ENCODE peak calls at places on chromosomes 1 and 21, in eight cellular contexts. E, D, V, P, C, Y, L and Q are unnamed samples.

GRCh38 chr1:11070876-11071275 is 11.1 kb upstream of the SRM start:
- DNase-seq in C (no peak), V (no peak), E (no peak), P (no peak), D (no peak), Y (no peak), L (no peak), Q (no peak)

GRCh38 chr1:179820216-179820970 is 57.2 kb downstream of the TOR1AIP2 start:
- DNase-seq in D (no peak), E (no peak), V (no peak), L (no peak), Y (no peak), C (no peak), P (no peak), Q (no peak)

GRCh38 chr21:43712268-43712942 is 6.5 kb upstream of the PDXK start:
- DNase-seq in L (no peak), E (peak; percentile 80), D (no peak), P (no peak), C (peak; percentile 59), V (no peak), Y (peak; percentile 79), Q (no peak)

GRCh38 chr1:189787201-189787600 is 690.5 kb downstream of the BRINP3 start:
- DNase-seq in Y (no peak), C (peak; percentile 58), P (no peak), V (no peak), D (no peak), E (no peak), L (no peak), Q (no peak)

GRCh38 chr1:2044510-2045319 is 5.5 kb upstream of the PRKCZ start:
- DNase-seq in L (no peak), P (peak; percentile 59), Y (peak; percentile 56), D (peak; percentile 79), V (peak; percentile 86), E (peak; percentile 19), C (peak; percentile 17), Q (peak; percentile 87)

GRCh38 chr1:200028586-200029034 is 1.1 kb downstream of the NR5A2 start:
- DNase-seq in C (no peak), E (no peak), D (no peak), V (no peak), L (no peak), P (peak; percentile 37), Y (peak; percentile 45), Q (no peak)

GRCh38 chr1:228737613-228738012 is 2.3 kb downstream of the RHOU start:
- DNase-seq in P (no peak), D (no peak), E (no peak), L (no peak), C (no peak), Y (no peak), V (no peak), Q (no peak)

GRCh38 chr1:115596080-115596795 is 45.5 kb upstream of the VANGL1 start:
- DNase-seq in E (peak; percentile 41), L (no peak), P (no peak), D (no peak), C (peak; percentile 40), Y (no peak), V (no peak), Q (no peak)

GRCh38 chr1:240968864-240969263 is 356.9 kb upstream of the GREM2 start:
- DNase-seq in C (no peak), L (no peak), V (no peak), D (no peak), E (no peak), Y (no peak), P (no peak), Q (no peak)

GRCh38 chr1:240965581-240966091 is 353.7 kb upstream of the GREM2 start:
- DNase-seq in L (peak; percentile 32), E (peak; percentile 1), D (no peak), C (no peak), V (no peak), P (no peak), Y (no peak), Q (no peak)

GRCh38 chr1:240962086-240962485 is 350.1 kb upstream of the GREM2 start:
- DNase-seq in D (no peak), Y (no peak), V (no peak), C (no peak), E (no peak), P (no peak), L (no peak), Q (no peak)

GRCh38 chr1:240970253-240970652 is 358.3 kb upstream of the GREM2 start:
- DNase-seq in V (no peak), D (no peak), L (no peak), P (no peak), E (no peak), C (no peak), Y (no peak), Q (no peak)

DNA sequence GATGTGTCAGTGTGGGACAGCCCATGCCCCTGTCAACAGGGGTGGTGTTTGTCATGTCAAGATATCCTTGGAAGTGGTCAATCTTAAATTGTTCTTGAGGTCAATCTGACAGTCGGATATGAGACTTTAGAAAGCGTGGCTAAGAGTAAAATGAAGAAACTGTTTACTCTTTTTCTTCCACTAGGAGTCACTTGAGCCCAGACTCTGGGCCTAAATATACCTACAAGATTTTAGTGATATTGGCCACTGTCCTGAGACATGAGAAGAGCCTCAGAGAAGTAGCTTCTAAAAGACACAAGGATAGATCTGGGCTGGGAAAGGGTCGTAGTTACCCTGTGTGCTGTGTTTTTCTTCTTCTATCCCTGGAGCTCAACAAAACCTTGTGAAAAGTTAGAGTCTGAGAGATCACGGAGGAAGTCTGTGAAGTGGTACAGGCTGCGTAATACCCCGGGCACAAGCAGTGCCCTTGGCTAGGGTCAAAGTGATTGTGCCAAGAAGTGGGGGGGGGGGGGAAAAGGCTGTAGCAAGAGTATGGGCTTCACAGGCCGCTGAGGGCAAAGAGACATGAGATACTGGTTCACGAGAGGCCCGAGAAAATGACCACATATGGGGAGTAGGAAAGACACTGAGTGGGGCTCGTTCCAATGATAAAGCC is 355.2 kb upstream of the GREM2 start:
- DNase-seq in P (no peak), Y (peak; percentile 60), D (no peak), V (no peak), C (peak; percentile 27), E (peak; percentile 45), L (no peak), Q (no peak)
- TF ChIP-seq CTCF in P (peak; percentile 34), Y (peak; percentile 76), D (no peak), V (peak; percentile 57), C (peak; percentile 21), E (peak; percentile 76), L (peak; percentile 22), Q (no peak)

DNA sequence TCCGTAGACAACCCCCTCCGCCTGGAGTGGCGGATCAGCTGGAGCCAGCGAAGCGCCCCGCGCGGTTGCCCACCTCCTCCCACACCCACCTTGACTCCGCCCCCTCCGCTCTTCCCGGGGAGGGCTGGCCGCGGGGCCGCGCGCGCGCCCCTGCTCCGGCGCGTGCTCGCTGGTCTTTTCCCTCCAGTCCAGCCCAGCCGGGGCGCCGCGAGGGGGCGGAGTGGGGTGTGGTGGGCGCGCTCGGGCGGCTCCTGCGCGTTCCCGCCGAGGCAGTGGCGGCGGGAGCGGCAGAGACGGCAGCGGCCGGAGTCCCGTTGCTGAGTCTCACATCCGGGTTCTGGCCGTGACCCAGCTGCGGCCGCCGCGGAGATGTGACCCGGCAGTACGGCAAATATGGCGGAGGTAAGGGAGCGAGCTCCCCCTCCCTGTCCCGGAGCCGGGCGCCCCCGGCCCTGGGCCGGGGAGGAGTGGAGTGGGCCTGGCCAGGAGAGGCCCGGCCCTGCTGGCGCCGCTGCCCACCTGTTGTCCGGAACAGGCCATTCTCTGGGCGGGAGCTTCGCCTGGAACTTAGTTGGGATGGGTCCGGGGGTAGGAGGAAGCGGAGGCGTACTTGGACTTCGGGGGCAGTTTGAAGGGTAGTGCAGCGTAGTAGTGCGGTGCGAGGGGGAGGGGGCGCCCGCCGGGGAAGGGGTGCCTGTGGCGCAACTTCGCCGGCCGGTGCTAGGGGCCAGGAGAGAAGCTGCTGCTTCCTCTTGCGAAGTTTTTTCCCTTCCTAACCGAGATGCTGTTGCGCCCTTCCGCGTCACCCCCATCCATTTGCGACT is 5.4 kb downstream of the MIER1 start:
- DNase-seq in L (peak; percentile 63), P (peak; percentile 96), Y (peak; percentile 94), E (peak; percentile 90), V (peak; percentile 96), C (peak; percentile 95), D (peak; percentile 96), Q (peak; percentile 98)
- TF ChIP-seq CTCF in L (peak; percentile 23), P (peak; percentile 36), Y (no peak), E (peak; percentile 75), V (peak; percentile 37), C (no peak), D (peak; percentile 45), Q (no peak)

GRCh38 chr1:168733241-168733640 is 4.2 kb upstream of the DPT start:
- DNase-seq in V (no peak), E (no peak), P (no peak), D (no peak), Y (no peak), L (no peak), C (no peak), Q (no peak)

GRCh38 chr1:168734271-168734670 is 5.3 kb upstream of the DPT start:
- DNase-seq in D (no peak), V (no peak), C (no peak), E (no peak), P (no peak), Y (peak; percentile 19), L (no peak), Q (no peak)

GRCh38 chr1:168735987-168736386 is 7.0 kb upstream of the DPT start:
- DNase-seq in D (no peak), C (no peak), P (no peak), Y (no peak), L (no peak), E (no peak), V (no peak), Q (no peak)

GRCh38 chr1:168736450-168736980 is 7.5 kb upstream of the DPT start:
- DNase-seq in D (no peak), C (no peak), E (no peak), Y (no peak), V (no peak), L (no peak), P (no peak), Q (no peak)

DNA sequence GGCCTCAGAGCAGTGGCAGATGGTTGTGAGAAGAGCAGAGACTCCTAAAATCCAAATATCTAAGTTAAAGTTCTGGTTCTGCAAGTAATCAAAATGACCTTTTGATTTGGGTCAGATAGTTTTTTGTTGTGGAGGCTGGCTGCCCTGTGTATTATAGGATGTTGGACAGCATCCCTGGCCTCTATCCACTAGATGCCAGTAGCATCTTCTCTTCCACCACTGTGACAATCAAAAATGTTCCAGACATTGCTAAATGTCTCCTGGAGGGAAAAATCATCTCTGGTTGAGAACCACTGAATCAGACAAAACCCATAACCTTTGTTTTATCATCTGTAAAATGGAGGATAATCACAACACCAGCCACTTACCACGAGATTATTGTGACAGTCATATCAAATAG is 5.9 kb upstream of the DPT start:
- DNase-seq in V (no peak), E (no peak), C (no peak), L (no peak), P (no peak), Y (no peak), D (no peak), Q (no peak)
- TF ChIP-seq CTCF in V (no peak), E (no peak), C (no peak), L (no peak), P (no peak), Y (no peak), D (no peak), Q (no peak)

GRCh38 chr21:32990666-32991065 is 35.1 kb upstream of the OLIG2 start:
- DNase-seq in L (no peak), V (no peak), E (no peak), P (no peak), C (no peak), D (no peak), Y (no peak), Q (no peak)

GRCh38 chr21:32991299-32991850 is 34.4 kb upstream of the OLIG2 start:
- DNase-seq in P (no peak), V (no peak), D (no peak), Y (no peak), C (no peak), E (no peak), L (no peak), Q (no peak)

GRCh38 chr21:32993894-32994293 is 31.8 kb upstream of the OLIG2 start:
- DNase-seq in C (no peak), V (no peak), L (no peak), E (no peak), D (no peak), P (no peak), Y (no peak), Q (no peak)

DNA sequence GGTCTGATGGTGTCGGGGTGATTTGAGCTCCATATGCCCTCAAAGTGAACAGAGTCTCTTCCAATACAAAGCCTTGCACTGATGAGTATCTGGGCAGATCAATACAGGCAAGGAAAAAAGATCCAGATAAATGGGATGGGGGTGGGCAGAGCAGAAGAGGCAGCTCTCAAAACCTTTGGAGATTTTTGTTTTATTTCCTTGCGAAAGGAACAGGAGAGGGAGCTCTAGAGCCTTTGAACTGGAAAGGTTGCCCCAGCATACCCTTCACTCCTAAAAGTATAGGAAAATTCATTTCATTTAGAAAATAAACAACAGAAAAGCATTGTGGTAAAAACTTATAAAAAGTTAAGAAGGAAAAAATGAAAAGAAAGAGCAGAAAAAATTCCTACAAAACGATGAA is 31.4 kb upstream of the OLIG2 start:
- DNase-seq in E (peak; percentile 21), C (peak; percentile 10), D (no peak), P (peak; percentile 18), V (no peak), Y (peak; percentile 40), L (no peak), Q (no peak)
- TF ChIP-seq CTCF in E (peak; percentile 73), C (peak; percentile 49), D (peak; percentile 45), P (peak; percentile 71), V (peak; percentile 48), Y (peak; percentile 56), L (peak; percentile 32), Q (no peak)